ENCODE peak calls at places on chromosomes 4 and X, in eight cellular contexts. G is right atrium auricular region, P is nephron progenitor cell, L is vagina, T is H9, E is A549, M is endothelial cell, J is lower lobe of right lung. K is an unnamed sample.

GRCh38 chrX:97461763-97462162 is 578.1 kb downstream of the RPA4 start:
- DNase-seq in G (no peak), P (no peak), L (no peak), T (no peak), E (no peak), M (no peak), J (no peak), K (no peak)

GRCh38 chr4:164876680-164877324 is at the start of gene APELA:
- DNase-seq in G (no peak), P (peak), L (no peak), T (no peak), E (no peak), M (no peak), J (no peak), K (no peak)

GRCh38 chr4:8510191-8510590 is 69.6 kb downstream of the TRMT44 start:
- DNase-seq in G (no peak), P (no peak), L (no peak), T (no peak), E (no peak), M (no peak), J (no peak), K (no peak)

GRCh38 chr4:87882321-87882720 is 49.6 kb downstream of the MEPE start:
- DNase-seq in G (no peak), P (no peak), L (no peak), T (no peak), E (no peak), M (no peak), J (no peak), K (no peak)

GRCh38 chrX:2423293-2423692 is 77.5 kb downstream of the DHRSX start:
- DNase-seq in G (no peak), P (no peak), L (no peak), T (no peak), E (no peak), M (no peak), J (no peak), K (no peak)

GRCh38 chrX:100895365-100896075 is 21.4 kb upstream of the NOX1 start:
- DNase-seq in G (no peak), P (peak), L (no peak), T (peak), E (no peak), M (peak), J (no peak), K (no peak)

GRCh38 chr4:54709281-54709854 is 51.6 kb downstream of the KIT start:
- DNase-seq in G (no peak), P (no peak), L (no peak), T (no peak), E (no peak), M (no peak), J (no peak), K (no peak)

GRCh38 chrX:87664381-87664780 is 146.8 kb downstream of the KLHL4 start:
- DNase-seq in G (no peak), P (no peak), L (no peak), T (no peak), E (peak), M (no peak), J (no peak), K (no peak)

GRCh38 chrX:114268643-114269042 is 315.2 kb upstream of the HTR2C start:
- DNase-seq in G (no peak), P (no peak), L (no peak), T (no peak), E (no peak), M (no peak), J (no peak), K (no peak)

GRCh38 chr4:188975271-188975670 is 836.0 kb downstream of the TRIML1 start:
- DNase-seq in G (no peak), P (no peak), L (no peak), T (peak), E (no peak), M (no peak), J (no peak), K (no peak)

GRCh38 chrX:119194631-119195030 is 41.5 kb upstream of the PGRMC1 start:
- DNase-seq in G (no peak), P (no peak), L (peak), T (no peak), E (no peak), M (no peak), J (no peak), K (no peak)
- TF ChIP-seq CTCF in G (peak), P (no peak), L (no peak), T (peak), E (peak), M (no peak), J (no peak), K (peak)

DNA sequence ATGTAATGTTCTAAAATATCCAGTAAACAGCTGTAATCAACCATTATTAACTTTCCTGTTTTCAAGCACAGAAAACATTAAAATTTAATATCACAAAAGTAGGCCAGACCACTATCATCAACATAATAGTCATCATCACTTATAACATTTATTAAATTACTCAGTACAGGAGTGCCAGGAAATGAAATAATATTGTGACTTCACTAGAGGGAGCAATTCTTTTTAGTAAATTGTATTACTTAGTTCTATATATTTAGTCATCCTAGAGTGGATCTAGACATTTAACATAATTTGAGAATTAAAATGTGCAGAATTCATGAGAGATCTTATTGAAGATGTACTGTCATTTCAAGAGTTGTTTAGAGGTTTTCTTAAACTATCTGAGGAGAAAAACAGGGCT is 33.6 kb downstream of the PITX2 start:
- DNase-seq in G (no peak), P (no peak), L (no peak), T (no peak), E (no peak), M (no peak), J (no peak), K (no peak)
- TF ChIP-seq CTCF in G (peak), P (no peak), L (no peak), T (no peak), E (no peak), M (peak), J (no peak), K (peak)

GRCh38 chr4:100805547-100805946 is 287.7 kb upstream of the EMCN start:
- DNase-seq in G (no peak), P (no peak), L (no peak), T (peak), E (no peak), M (no peak), J (no peak), K (no peak)
- TF ChIP-seq CTCF in G (no peak), P (no peak), L (no peak), T (peak), E (no peak), M (no peak), J (no peak), K (no peak)

GRCh38 chr4:69823048-69823447 is 36.9 kb downstream of the SULT1E1 start:
- DNase-seq in G (no peak), P (no peak), L (no peak), T (no peak), E (no peak), M (no peak), J (no peak), K (no peak)

GRCh38 chr4:69822198-69822597 is 37.7 kb downstream of the SULT1E1 start:
- DNase-seq in G (no peak), P (no peak), L (no peak), T (no peak), E (no peak), M (no peak), J (no peak), K (no peak)

GRCh38 chr4:69818060-69818639 is 41.8 kb downstream of the SULT1E1 start:
- DNase-seq in G (no peak), P (no peak), L (no peak), T (no peak), E (no peak), M (no peak), J (no peak), K (no peak)

GRCh38 chr4:69828828-69829227 is 31.1 kb downstream of the SULT1E1 start:
- DNase-seq in G (no peak), P (no peak), L (no peak), T (no peak), E (no peak), M (no peak), J (no peak), K (no peak)

GRCh38 chr4:69823481-69824186 is 36.3 kb downstream of the SULT1E1 start:
- DNase-seq in G (no peak), P (no peak), L (no peak), T (peak), E (no peak), M (no peak), J (peak), K (no peak)
- TF ChIP-seq CTCF in G (no peak), P (no peak), L (no peak), T (peak), E (no peak), M (no peak), J (peak), K (peak)

DNA sequence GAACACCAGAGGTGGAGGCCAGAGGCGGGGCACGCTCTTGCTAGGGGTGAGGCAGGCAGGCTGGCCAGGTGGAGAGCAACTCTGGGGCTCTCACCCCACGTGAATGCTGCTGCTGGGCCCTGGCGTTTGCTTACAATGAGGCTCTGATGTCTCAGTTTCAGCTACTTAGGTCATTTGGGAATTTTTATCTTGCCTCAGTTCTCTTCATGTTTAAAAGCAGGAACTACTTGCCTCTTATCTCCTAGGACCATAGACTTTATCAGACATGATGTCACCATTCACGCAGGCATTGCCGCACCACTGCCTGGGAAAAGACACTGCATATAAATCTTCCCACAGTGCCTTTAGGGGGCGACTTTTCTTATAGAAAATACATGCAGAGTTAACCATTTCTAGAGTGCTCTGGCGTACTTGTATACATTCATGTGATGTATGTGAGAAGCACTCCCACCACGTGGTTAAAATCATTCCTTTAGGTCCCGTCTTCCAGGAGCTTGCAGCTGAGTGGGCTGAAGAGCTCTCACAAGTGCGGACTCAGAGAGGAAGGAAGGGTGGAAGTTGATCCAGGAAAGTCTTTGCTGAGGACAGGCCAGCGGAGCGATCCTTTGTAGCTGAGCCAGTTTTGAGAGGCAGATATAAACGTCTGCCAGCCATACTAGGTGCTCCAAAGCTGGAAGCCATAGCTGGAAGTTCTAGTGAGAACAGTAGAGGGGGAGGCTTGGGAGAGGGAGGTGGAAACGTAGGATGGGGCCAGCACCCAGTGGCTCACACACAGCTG is 84.3 kb upstream of the CLDN34 start:
- DNase-seq in G (no peak), P (no peak), L (no peak), T (no peak), E (no peak), M (no peak), J (no peak), K (no peak)
- TF ChIP-seq CTCF in G (no peak), P (no peak), L (no peak), T (peak), E (no peak), M (no peak), J (no peak), K (peak)

GRCh38 chr4:73258668-73259551 is at the start of gene ANKRD17:
- DNase-seq in G (peak), P (peak), L (no peak), T (peak), E (peak), M (peak), J (peak), K (peak)
- TF ChIP-seq CTCF in G (no peak), P (no peak), L (peak), T (no peak), E (no peak), M (no peak), J (peak), K (peak)

GRCh38 chr4:4675636-4676035 is 133.8 kb upstream of the STX18 start:
- DNase-seq in G (no peak), P (no peak), L (no peak), T (no peak), E (no peak), M (no peak), J (no peak), K (no peak)

GRCh38 chr4:4680243-4680642 is 138.4 kb upstream of the STX18 start:
- DNase-seq in G (no peak), P (no peak), L (no peak), T (no peak), E (no peak), M (no peak), J (no peak), K (no peak)

GRCh38 chr4:4680758-4681157 is 138.9 kb upstream of the STX18 start:
- DNase-seq in G (no peak), P (no peak), L (no peak), T (no peak), E (no peak), M (no peak), J (no peak), K (no peak)

GRCh38 chr4:4675051-4675581 is 133.3 kb upstream of the STX18 start:
- DNase-seq in G (no peak), P (no peak), L (no peak), T (no peak), E (no peak), M (no peak), J (no peak), K (no peak)

DNA sequence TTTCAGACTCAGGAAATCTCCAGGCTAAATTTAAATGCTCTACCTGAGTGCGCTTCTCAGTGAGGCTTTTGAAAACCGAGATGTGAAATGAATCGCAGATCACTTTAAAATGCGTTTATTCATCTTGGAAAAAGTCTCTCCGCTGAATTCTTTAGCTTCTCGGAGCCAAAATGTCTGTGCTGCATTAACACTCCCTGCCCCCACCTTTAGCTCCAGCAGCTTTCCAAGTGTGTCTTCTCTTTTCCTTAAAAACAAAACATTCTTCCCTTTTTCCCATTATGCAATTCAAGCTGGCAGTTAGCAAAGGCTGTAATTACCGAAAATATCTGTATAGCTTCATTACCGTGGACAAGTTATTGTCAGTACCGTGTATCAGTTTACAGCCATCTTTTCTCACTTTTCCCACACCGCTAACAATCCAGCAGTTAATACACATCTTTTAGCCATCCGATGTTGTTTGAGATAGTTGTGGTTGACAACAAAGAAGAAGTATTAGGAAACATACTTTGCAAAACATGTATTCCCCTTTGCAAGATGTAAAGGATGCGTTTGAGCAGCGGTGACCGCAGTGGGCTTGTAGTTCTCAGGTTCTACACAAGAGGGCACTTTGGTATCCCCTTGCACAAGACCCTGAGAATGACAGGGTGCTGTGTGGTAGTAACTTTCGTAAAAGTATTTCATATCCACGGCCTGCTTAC is 136.1 kb upstream of the STX18 start:
- DNase-seq in G (peak), P (peak), L (no peak), T (peak), E (no peak), M (peak), J (no peak), K (no peak)
- TF ChIP-seq CTCF in G (peak), P (peak), L (peak), T (peak), E (no peak), M (peak), J (peak), K (peak)

GRCh38 chr4:147160908-147161513 is 215.3 kb upstream of the TTC29 start:
- DNase-seq in G (no peak), P (peak), L (no peak), T (peak), E (peak), M (peak), J (no peak), K (no peak)
- TF ChIP-seq CTCF in G (peak), P (peak), L (peak), T (peak), E (peak), M (peak), J (peak), K (peak)

K was measured in chondrocyte.